ENCODE peak calls at places on chromosome 5, in eight cellular contexts. V, B, P, G, C, O, Q and I are unnamed samples.
A peak's percentile ranks its signal among the peaks of the same experiment; 100 is the strongest.

GRCh38 chr5:88660326-88660946 is 222.5 kb downstream of the MEF2C start:
- DNase-seq in V (peak; percentile 53), B (no peak), P (peak; percentile 68), G (no peak), C (no peak), O (peak; percentile 90), Q (no peak), I (peak; percentile 91)

GRCh38 chr5:75601567-75601966 is 9.7 kb upstream of the ANKDD1B start:
- DNase-seq in V (no peak), B (no peak), P (no peak), G (no peak), C (no peak), O (no peak), Q (no peak), I (no peak)

GRCh38 chr5:132435891-132436290 is 54.7 kb downstream of the IRF1 start:
- DNase-seq in V (no peak), B (no peak), P (no peak), G (no peak), C (no peak), O (no peak), Q (no peak), I (no peak)

GRCh38 chr5:28165116-28165515 is 1126.7 kb upstream of the CDH9 start:
- DNase-seq in V (no peak), B (no peak), P (no peak), G (no peak), C (no peak), O (peak; percentile 30), Q (no peak), I (no peak)

GRCh38 chr5:28473531-28474107 is 1435.2 kb upstream of the CDH9 start:
- DNase-seq in V (no peak), B (no peak), P (peak; percentile 64), G (no peak), C (no peak), O (peak; percentile 6), Q (no peak), I (no peak)

GRCh38 chr5:115423051-115423450 is 121.5 kb downstream of the FEM1C start:
- DNase-seq in V (no peak), B (no peak), P (no peak), G (no peak), C (no peak), O (no peak), Q (no peak), I (no peak)

GRCh38 chr5:180170111-180170809 is 38.8 kb downstream of the RASGEF1C start:
- DNase-seq in V (no peak), B (no peak), P (peak; percentile 19), G (no peak), C (no peak), O (no peak), Q (no peak), I (no peak)

GRCh38 chr5:132670218-132670617 is 3.6 kb upstream of the IL4 start:
- DNase-seq in V (no peak), B (no peak), P (no peak), G (no peak), C (no peak), O (no peak), Q (no peak), I (peak; percentile 78)

GRCh38 chr5:42566658-42567313 is 143.5 kb downstream of the GHR start:
- DNase-seq in V (no peak), B (no peak), P (no peak), G (no peak), C (no peak), O (no peak), Q (no peak), I (no peak)

GRCh38 chr5:150301170-150301505 is 1.6 kb downstream of the ARSI start:
- DNase-seq in V (no peak), B (no peak), P (peak; percentile 24), G (peak; percentile 37), C (no peak), O (peak; percentile 39), Q (no peak), I (no peak)

GRCh38 chr5:126438871-126439270 is 15.7 kb downstream of the GRAMD2B start:
- DNase-seq in V (no peak), B (no peak), P (no peak), G (no peak), C (no peak), O (peak; percentile 37), Q (no peak), I (no peak)

GRCh38 chr5:5422819-5423515 is 490 bp downstream of the ICE1 start:
- DNase-seq in V (no peak), B (peak; percentile 17), P (no peak), G (no peak), C (no peak), O (no peak), Q (no peak), I (peak; percentile 75)

GRCh38 chr5:133652951-133653601 is 40.7 kb upstream of the FSTL4 start:
- DNase-seq in V (no peak), B (no peak), P (no peak), G (no peak), C (no peak), O (no peak), Q (no peak), I (no peak)

GRCh38 chr5:1156754-1157460 is 44.5 kb upstream of the SLC6A19 start:
- DNase-seq in V (no peak), B (no peak), P (no peak), G (no peak), C (no peak), O (no peak), Q (no peak), I (no peak)

GRCh38 chr5:80963966-80964481 is 3.9 kb downstream of the RASGRF2 start:
- DNase-seq in V (no peak), B (no peak), P (no peak), G (no peak), C (no peak), O (peak; percentile 72), Q (no peak), I (peak; percentile 75)

GRCh38 chr5:31886206-31886605 is 247.3 kb downstream of the PDZD2 start:
- DNase-seq in V (no peak), B (no peak), P (no peak), G (no peak), C (no peak), O (no peak), Q (peak; percentile 32), I (no peak)

GRCh38 chr5:89377752-89378455 is 494.9 kb upstream of the MEF2C start:
- DNase-seq in V (no peak), B (no peak), P (no peak), G (no peak), C (no peak), O (no peak), Q (no peak), I (no peak)

GRCh38 chr5:69415584-69415958 is 655 bp downstream of the MARVELD2 start:
- DNase-seq in V (no peak), B (no peak), P (peak; percentile 34), G (no peak), C (no peak), O (no peak), Q (peak; percentile 31), I (no peak)

GRCh38 chr5:113749334-113749733 is 235.8 kb downstream of the YTHDC2 start:
- DNase-seq in V (no peak), B (no peak), P (no peak), G (no peak), C (no peak), O (no peak), Q (no peak), I (no peak)

GRCh38 chr5:53971566-53971965 is 338.8 kb downstream of the ARL15 start:
- DNase-seq in V (no peak), B (no peak), P (no peak), G (no peak), C (no peak), O (no peak), Q (no peak), I (no peak)

GRCh38 chr5:170254056-170254455 is 21.3 kb downstream of the C5orf58 start:
- DNase-seq in V (no peak), B (peak; percentile 93), P (no peak), G (no peak), C (no peak), O (no peak), Q (no peak), I (no peak)

GRCh38 chr5:14965815-14966214 is 94.2 kb upstream of the ANKH start:
- DNase-seq in V (no peak), B (no peak), P (no peak), G (no peak), C (no peak), O (no peak), Q (no peak), I (no peak)

GRCh38 chr5:109407913-109408312 is 1.9 kb downstream of the PJA2 start:
- DNase-seq in V (no peak), B (peak; percentile 46), P (no peak), G (no peak), C (no peak), O (no peak), Q (no peak), I (peak; percentile 35)

GRCh38 chr5:97570242-97570641 is 387.2 kb upstream of the RIOK2 start:
- DNase-seq in V (no peak), B (no peak), P (no peak), G (no peak), C (no peak), O (no peak), Q (no peak), I (no peak)
- H3K9me3 ChIP-seq in V (no peaks in the 10 kb centered on the region), B (peaks cover 12% of the 10 kb centered on the region), P (no peaks in the 10 kb centered on the region), G (no peaks in the 10 kb centered on the region), C (peaks cover 7% of the 10 kb centered on the region), O (peaks cover 12% of the 10 kb centered on the region), Q (peaks cover 29% of the 10 kb centered on the region), I (peaks cover 2% of the 10 kb centered on the region)

DNA sequence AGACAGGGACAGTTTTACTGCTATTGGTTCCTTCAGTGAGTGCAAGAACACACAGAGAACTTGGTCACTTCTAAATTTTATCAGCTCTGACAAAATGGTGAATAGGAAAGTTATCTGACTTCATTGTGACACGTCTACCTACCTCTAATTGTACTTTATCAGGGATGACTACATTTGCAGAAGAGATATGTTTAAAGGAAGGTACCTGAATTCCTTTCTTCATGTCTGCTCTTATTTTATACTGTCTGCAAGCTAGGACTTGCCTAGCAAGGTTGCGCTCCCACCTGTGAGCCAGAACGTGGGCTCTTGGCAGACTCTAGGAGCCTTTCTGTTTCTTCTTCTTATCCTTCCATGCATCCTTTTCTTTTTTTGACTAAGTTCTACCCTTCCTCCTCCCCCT is 1.6 kb downstream of the SLC27A6 start:
- DNase-seq in V (no peak), B (no peak), P (no peak), G (no peak), C (no peak), O (no peak), Q (no peak), I (no peak)
- H3K4me3 ChIP-seq in V (no peak overlapping the region), B (no peak overlapping the region), P (no peak overlapping the region), G (no peak overlapping the region), C (no peak overlapping the region), O (no peak overlapping the region), Q (no peak overlapping the region), I (no peak overlapping the region)

DNA sequence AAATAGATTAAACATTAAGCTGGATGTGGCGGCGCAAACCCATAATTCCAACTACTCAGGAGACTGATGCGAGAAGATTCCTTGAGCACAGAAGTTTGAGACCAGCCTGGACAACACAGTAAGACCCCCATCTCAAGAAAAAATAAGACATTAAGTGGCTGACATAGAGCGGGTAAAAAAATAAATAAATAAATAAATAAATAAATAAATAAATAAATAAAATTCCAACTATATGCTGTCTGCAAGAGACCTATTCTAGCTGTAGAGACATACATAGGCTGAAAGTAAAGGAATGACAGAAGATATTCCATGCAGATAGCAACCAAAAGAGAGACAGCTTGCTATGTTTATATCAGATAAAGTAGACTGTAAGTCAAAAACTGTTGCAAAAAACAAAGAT is 17.4 kb upstream of the SH3TC2 start:
- DNase-seq in V (no peak), B (no peak), P (no peak), G (no peak), C (no peak), O (no peak), Q (no peak), I (no peak)
- H3K9me3 ChIP-seq in V (no peaks in the 10 kb centered on the region), B (no peaks in the 10 kb centered on the region), P (no peaks in the 10 kb centered on the region), G (no peaks in the 10 kb centered on the region), C (no peaks in the 10 kb centered on the region), O (no peaks in the 10 kb centered on the region), Q (peaks cover 4% of the 10 kb centered on the region), I (no peaks in the 10 kb centered on the region)

GRCh38 chr5:124891179-124891578 is 144.7 kb upstream of the ZNF608 start:
- DNase-seq in V (no peak), B (no peak), P (no peak), G (no peak), C (no peak), O (no peak), Q (no peak), I (no peak)
- H3K4me3 ChIP-seq in V (no peak overlapping the region), B (no peak overlapping the region), P (no peak overlapping the region), G (no peak overlapping the region), C (no peak overlapping the region), O (no peak overlapping the region), Q (no peak overlapping the region), I (no peak overlapping the region)